ENCODE peak calls at places on chromosomes 4 and X, in five cellular contexts. A, C, H, T and Y are unnamed samples.

GRCh38 chr4:13160906-13161305 is 323.2 kb downstream of the RAB28 start:
- DNase-seq in A (no peak), C (no peak), H (no peak), T (no peak), Y (no peak)

GRCh38 chr4:102641796-102642195 is 119.0 kb downstream of the MANBA start:
- DNase-seq in A (no peak), C (no peak), H (no peak), T (no peak), Y (no peak)

GRCh38 chr4:173332963-173333657 is 1.0 kb downstream of the HMGB2 start:
- DNase-seq in A (no peak), C (no peak), H (no peak), T (no peak), Y (peak; percentile 22)

GRCh38 chr4:52038109-52038912 is at the start of gene SGCB:
- DNase-seq in A (peak; percentile 90), C (peak; percentile 86), H (peak; percentile 35), T (peak; percentile 71), Y (peak; percentile 50)

GRCh38 chrX:22135171-22135711 is 103.1 kb downstream of the PHEX start:
- DNase-seq in A (no peak), C (no peak), H (no peak), T (no peak), Y (peak; percentile 62)

GRCh38 chr4:83113429-83113786 is 1.1 kb downstream of the PLAC8 start:
- DNase-seq in A (no peak), C (no peak), H (no peak), T (no peak), Y (no peak)

GRCh38 chrX:134849390-134849789 is 141.4 kb upstream of the SMIM10 start:
- DNase-seq in A (no peak), C (no peak), H (no peak), T (no peak), Y (no peak)

GRCh38 chrX:105618393-105619101 is 203.8 kb upstream of the NRK start:
- DNase-seq in A (no peak), C (no peak), H (no peak), T (no peak), Y (no peak)

GRCh38 chr4:100095729-100096595 is 94.3 kb downstream of the DDIT4L start:
- DNase-seq in A (no peak), C (peak; percentile 63), H (peak; percentile 77), T (peak; percentile 46), Y (peak; percentile 49)

GRCh38 chr4:47526281-47526680 is 41.2 kb downstream of the ATP10D start:
- DNase-seq in A (no peak), C (no peak), H (no peak), T (no peak), Y (no peak)

GRCh38 chr4:106816501-106816900 is 219.6 kb downstream of the DKK2 start:
- DNase-seq in A (no peak), C (no peak), H (no peak), T (no peak), Y (no peak)

GRCh38 chr4:72208421-72209075 is 176.7 kb downstream of the NPFFR2 start:
- DNase-seq in A (no peak), C (no peak), H (no peak), T (no peak), Y (no peak)

GRCh38 chrX:39811391-39811790 is 286.4 kb downstream of the BCOR start:
- DNase-seq in A (no peak), C (no peak), H (no peak), T (no peak), Y (no peak)

GRCh38 chr4:20847124-20847747 is 147.0 kb downstream of the PACRGL start:
- DNase-seq in A (no peak), C (no peak), H (no peak), T (no peak), Y (no peak)

GRCh38 chrX:24574743-24575142 is 72.4 kb downstream of the PCYT1B start:
- DNase-seq in A (no peak), C (no peak), H (no peak), T (no peak), Y (no peak)

GRCh38 chr4:38166082-38166481 is 205.9 kb downstream of the PTTG2 start:
- DNase-seq in A (no peak), C (no peak), H (no peak), T (no peak), Y (no peak)

GRCh38 chr4:166012129-166013078 is 139.4 kb downstream of the TLL1 start:
- DNase-seq in A (no peak), C (no peak), H (no peak), T (no peak), Y (no peak)

GRCh38 chr4:188941524-188942109 is 802.4 kb downstream of the TRIML1 start:
- DNase-seq in A (no peak), C (no peak), H (no peak), T (no peak), Y (no peak)

GRCh38 chr4:99078931-99079624 is 9.5 kb downstream of the ADH5 start:
- DNase-seq in A (no peak), C (no peak), H (no peak), T (no peak), Y (no peak)
- H3K4me1 ChIP-seq in A (peaks cover 4% of the 10 kb centered on the region), C (no peaks in the 10 kb centered on the region), H (no peaks in the 10 kb centered on the region), T (no peaks in the 10 kb centered on the region), Y (peaks cover 31% of the 10 kb centered on the region)

GRCh38 chr4:154720123-154720522 is 23.7 kb upstream of the LRAT start:
- DNase-seq in A (no peak), C (no peak), H (no peak), T (no peak), Y (no peak)
- H3K27ac ChIP-seq in A (no peak overlapping the region), C (no peak overlapping the region), H (no peak overlapping the region), T (no peak overlapping the region), Y (no peak overlapping the region)

GRCh38 chr4:149884529-149885206 is 69.0 kb upstream of the IQCM start:
- DNase-seq in A (no peak), C (no peak), H (no peak), T (no peak), Y (no peak)

GRCh38 chr4:149884046-149884445 is 68.4 kb upstream of the IQCM start:
- DNase-seq in A (no peak), C (no peak), H (no peak), T (no peak), Y (peak; percentile 66)

GRCh38 chr4:149885896-149886295 is 70.3 kb upstream of the IQCM start:
- DNase-seq in A (no peak), C (no peak), H (no peak), T (no peak), Y (no peak)

GRCh38 chr4:149889976-149890375 is 74.3 kb upstream of the IQCM start:
- DNase-seq in A (no peak), C (no peak), H (no peak), T (no peak), Y (no peak)

GRCh38 chr4:149887091-149887490 is 71.4 kb upstream of the IQCM start:
- DNase-seq in A (no peak), C (no peak), H (no peak), T (no peak), Y (no peak)
- TF ChIP-seq CTCF in A (no peak), C (no peak), H (no peak), T (no peak), Y (no peak)

GRCh38 chrX:56762707-56763555 is 33.9 kb downstream of the NBDY start:
- DNase-seq in A (no peak), C (no peak), H (no peak), T (no peak), Y (no peak)

GRCh38 chrX:56763556-56764152 is 34.6 kb downstream of the NBDY start:
- DNase-seq in A (peak; percentile 90), C (no peak), H (no peak), T (no peak), Y (no peak)

GRCh38 chrX:56761167-56761566 is 32.1 kb downstream of the NBDY start:
- DNase-seq in A (peak; percentile 76), C (no peak), H (no peak), T (no peak), Y (no peak)

GRCh38 chrX:56764153-56764974 is 35.3 kb downstream of the NBDY start:
- DNase-seq in A (peak; percentile 92), C (no peak), H (peak; percentile 54), T (no peak), Y (peak; percentile 42)

GRCh38 chrX:56762220-56762619 is 33.2 kb downstream of the NBDY start:
- DNase-seq in A (no peak), C (no peak), H (no peak), T (no peak), Y (no peak)
- H3K4me1 ChIP-seq in A (peaks cover 54% of the 10 kb centered on the region), C (peaks cover 5% of the 10 kb centered on the region), H (no peaks in the 10 kb centered on the region), T (peaks cover 19% of the 10 kb centered on the region), Y (peaks cover 16% of the 10 kb centered on the region)

GRCh38 chr4:14864365-14864762 is 137.9 kb upstream of the CPEB2 start:
- DNase-seq in A (no peak), C (no peak), H (no peak), T (no peak), Y (no peak)
- H3K27ac ChIP-seq in A (no peak overlapping the region), C (no peak overlapping the region), H (no peak overlapping the region), T (no peak overlapping the region), Y (no peak overlapping the region)

GRCh38 chrX:81082649-81083048 is 119.1 kb downstream of the HMGN5 start:
- DNase-seq in A (no peak), C (no peak), H (no peak), T (no peak), Y (no peak)
- TF ChIP-seq CTCF in A (no peak), C (no peak), H (no peak), T (no peak), Y (no peak)